ENCODE peak calls at places on chromosomes 5 and 9, in six cellular contexts. X is LoVo, E is kidney epithelial cell, I is H54, S is anterior cingulate cortex, Z is heart right ventricle. G is an unnamed sample.

GRCh38 chr5:107466233-107466769 is 204.4 kb downstream of the EFNA5 start:
- DNase-seq in Z (no peak), X (peak), S (no peak), I (peak), E (peak), G (peak)

GRCh38 chr5:160390787-160391696 is 8.8 kb downstream of the FAM200C start:
- DNase-seq in E (no peak), S (no peak), I (no peak), X (peak), Z (no peak), G (peak)

GRCh38 chr5:41721521-41721920 is 148.7 kb downstream of the OXCT1 start:
- DNase-seq in X (no peak), Z (no peak), I (no peak), E (no peak), S (no peak), G (no peak)

GRCh38 chr5:175844174-175844573 is 27.2 kb upstream of the CPLX2 start:
- DNase-seq in Z (no peak), S (no peak), X (no peak), E (no peak), I (no peak), G (no peak)

GRCh38 chr5:154971501-154971900 is 30.6 kb downstream of the MRPL22 start:
- DNase-seq in X (no peak), E (no peak), Z (no peak), S (no peak), I (no peak), G (no peak)

GRCh38 chr9:14205463-14205862 is 108.5 kb downstream of the NFIB start:
- DNase-seq in I (peak), Z (no peak), S (no peak), X (no peak), E (no peak), G (no peak)

GRCh38 chr9:32551491-32552049 is 557 bp upstream of the SMIM27 start:
- DNase-seq in I (no peak), E (no peak), X (peak), S (peak), Z (no peak), G (no peak)

GRCh38 chr9:95120781-95121370 is 196.6 kb downstream of the FANCC start:
- DNase-seq in X (no peak), S (no peak), I (no peak), Z (no peak), E (no peak), G (no peak)

GRCh38 chr9:35110327-35110758 is 5.3 kb downstream of the ATOSB start:
- DNase-seq in X (no peak), I (peak), Z (no peak), S (peak), E (no peak), G (peak)

GRCh38 chr5:1952021-1952420 is 69.3 kb upstream of the IRX4 start:
- DNase-seq in X (no peak), S (no peak), E (no peak), I (no peak), Z (no peak), G (no peak)